ENCODE peak calls at places on chromosomes 11 and 22, in six cellular contexts. One of them, this sample, is unnamed.

GRCh38 chr11:57219021-57219627 is 17.9 kb downstream of the APLNR start:
- DNase-seq in upper lobe of left lung: no peak
- DNase-seq in spleen: no peak
- DNase-seq in transverse colon: no peak
- DNase-seq in HL-60: peak; percentile 5
- DNase-seq in GM23338: no peak
- DNase-seq in this sample: no peak

GRCh38 chr22:47194476-47195155 is 432.2 kb downstream of the TBC1D22A start:
- DNase-seq in upper lobe of left lung: no peak
- DNase-seq in spleen: peak; percentile 52
- DNase-seq in transverse colon: no peak
- DNase-seq in HL-60: no peak
- DNase-seq in GM23338: no peak
- DNase-seq in this sample: no peak

GRCh38 chr11:77710358-77710757 is 72.8 kb upstream of the CLNS1A start:
- DNase-seq in upper lobe of left lung: no peak
- DNase-seq in spleen: no peak
- DNase-seq in transverse colon: no peak
- DNase-seq in HL-60: no peak
- DNase-seq in GM23338: no peak
- DNase-seq in this sample: no peak

GRCh38 chr11:59713745-59714144 is at the start of gene OR10V1:
- DNase-seq in upper lobe of left lung: no peak
- DNase-seq in spleen: no peak
- DNase-seq in transverse colon: no peak
- DNase-seq in HL-60: no peak
- DNase-seq in GM23338: no peak
- DNase-seq in this sample: no peak

GRCh38 chr11:121626507-121626875 is 173.7 kb upstream of the SORL1-AS1 start:
- DNase-seq in upper lobe of left lung: no peak
- DNase-seq in spleen: no peak
- DNase-seq in transverse colon: no peak
- DNase-seq in HL-60: no peak
- DNase-seq in GM23338: no peak
- DNase-seq in this sample: no peak

GRCh38 chr22:47095395-47096122 is 333.1 kb downstream of the TBC1D22A start:
- DNase-seq in upper lobe of left lung: no peak
- DNase-seq in spleen: no peak
- DNase-seq in transverse colon: no peak
- DNase-seq in HL-60: no peak
- DNase-seq in GM23338: no peak
- DNase-seq in this sample: no peak

GRCh38 chr11:12842933-12843636 is 166.0 kb upstream of the RASSF10 start:
- DNase-seq in upper lobe of left lung: no peak
- DNase-seq in spleen: no peak
- DNase-seq in transverse colon: no peak
- DNase-seq in HL-60: no peak
- DNase-seq in GM23338: no peak
- DNase-seq in this sample: no peak

GRCh38 chr22:26707581-26707980 is 50.2 kb downstream of the MIAT start:
- DNase-seq in upper lobe of left lung: no peak
- DNase-seq in spleen: no peak
- DNase-seq in transverse colon: no peak
- DNase-seq in HL-60: no peak
- DNase-seq in GM23338: no peak
- DNase-seq in this sample: no peak

GRCh38 chr11:125591659-125592304 is 870 bp upstream of the STT3A start:
- DNase-seq in upper lobe of left lung: peak; percentile 33
- DNase-seq in spleen: peak; percentile 90
- DNase-seq in transverse colon: peak; percentile 37
- DNase-seq in HL-60: no peak
- DNase-seq in GM23338: peak; percentile 54
- DNase-seq in this sample: no peak

GRCh38 chr22:20807315-20807752 is 33.4 kb downstream of the SERPIND1 start:
- DNase-seq in upper lobe of left lung: no peak
- DNase-seq in spleen: no peak
- DNase-seq in transverse colon: no peak
- DNase-seq in HL-60: peak; percentile 51
- DNase-seq in GM23338: no peak
- DNase-seq in this sample: no peak

GRCh38 chr11:65859134-65859811 is 960 bp upstream of the MUS81 start:
- DNase-seq in upper lobe of left lung: peak; percentile 100
- DNase-seq in spleen: peak; percentile 100
- DNase-seq in transverse colon: peak; percentile 99
- DNase-seq in HL-60: peak; percentile 98
- DNase-seq in GM23338: peak; percentile 100
- DNase-seq in this sample: peak; percentile 76

GRCh38 chr11:12177739-12178338 is 67.4 kb downstream of the MICAL2 start:
- DNase-seq in upper lobe of left lung: peak; percentile 55
- DNase-seq in spleen: no peak
- DNase-seq in transverse colon: no peak
- DNase-seq in HL-60: no peak
- DNase-seq in GM23338: no peak
- DNase-seq in this sample: no peak

GRCh38 chr22:23533328-23533762 is 46.7 kb downstream of the IGLL1 start:
- DNase-seq in upper lobe of left lung: no peak
- DNase-seq in spleen: peak; percentile 74
- DNase-seq in transverse colon: no peak
- DNase-seq in HL-60: no peak
- DNase-seq in GM23338: peak; percentile 91
- DNase-seq in this sample: no peak

GRCh38 chr11:115503083-115503885 is 931 bp downstream of the CADM1 start:
- DNase-seq in upper lobe of left lung: peak; percentile 76
- DNase-seq in spleen: peak; percentile 81
- DNase-seq in transverse colon: peak; percentile 61
- DNase-seq in HL-60: no peak
- DNase-seq in GM23338: peak; percentile 71
- DNase-seq in this sample: no peak

GRCh38 chr22:30007361-30007760 is 72.9 kb upstream of the HORMAD2 start:
- DNase-seq in upper lobe of left lung: no peak
- DNase-seq in spleen: no peak
- DNase-seq in transverse colon: no peak
- DNase-seq in HL-60: no peak
- DNase-seq in GM23338: no peak
- DNase-seq in this sample: no peak

GRCh38 chr22:48635825-48636224 is 1191.8 kb downstream of the BRD1 start:
- DNase-seq in upper lobe of left lung: no peak
- DNase-seq in spleen: no peak
- DNase-seq in transverse colon: peak; percentile 24
- DNase-seq in HL-60: no peak
- DNase-seq in GM23338: no peak
- DNase-seq in this sample: no peak

GRCh38 chr22:19173047-19174035 is 5.2 kb downstream of the SLC25A1 start:
- DNase-seq in upper lobe of left lung: no peak
- DNase-seq in spleen: peak; percentile 74
- DNase-seq in transverse colon: peak; percentile 73
- DNase-seq in HL-60: no peak
- DNase-seq in GM23338: no peak
- DNase-seq in this sample: no peak

GRCh38 chr11:34124885-34125668 is 19.6 kb downstream of the NAT10 start:
- DNase-seq in upper lobe of left lung: no peak
- DNase-seq in spleen: no peak
- DNase-seq in transverse colon: no peak
- DNase-seq in HL-60: no peak
- DNase-seq in GM23338: no peak
- DNase-seq in this sample: no peak

GRCh38 chr11:27451528-27451927 is 21.1 kb downstream of the LGR4 start:
- DNase-seq in upper lobe of left lung: no peak
- DNase-seq in spleen: no peak
- DNase-seq in transverse colon: no peak
- DNase-seq in HL-60: no peak
- DNase-seq in GM23338: no peak
- DNase-seq in this sample: no peak

GRCh38 chr11:102284008-102284407 is 33.3 kb upstream of the BIRC3 start:
- DNase-seq in upper lobe of left lung: no peak
- DNase-seq in spleen: no peak
- DNase-seq in transverse colon: no peak
- DNase-seq in HL-60: no peak
- DNase-seq in GM23338: no peak
- DNase-seq in this sample: no peak

GRCh38 chr11:102283088-102283487 is 34.2 kb upstream of the BIRC3 start:
- DNase-seq in upper lobe of left lung: no peak
- DNase-seq in spleen: no peak
- DNase-seq in transverse colon: no peak
- DNase-seq in HL-60: no peak
- DNase-seq in GM23338: no peak
- DNase-seq in this sample: no peak

GRCh38 chr11:102276302-102277182 is 40.7 kb upstream of the BIRC3 start:
- DNase-seq in upper lobe of left lung: no peak
- DNase-seq in spleen: no peak
- DNase-seq in transverse colon: no peak
- DNase-seq in HL-60: no peak
- DNase-seq in GM23338: no peak
- DNase-seq in this sample: no peak

GRCh38 chr11:102280237-102280833 is 36.9 kb upstream of the BIRC3 start:
- DNase-seq in upper lobe of left lung: no peak
- DNase-seq in spleen: no peak
- DNase-seq in transverse colon: peak; percentile 37
- DNase-seq in HL-60: no peak
- DNase-seq in GM23338: peak; percentile 36
- DNase-seq in this sample: no peak

GRCh38 chr11:102279641-102280170 is 37.6 kb upstream of the BIRC3 start:
- DNase-seq in upper lobe of left lung: no peak
- DNase-seq in spleen: no peak
- DNase-seq in transverse colon: peak; percentile 39
- DNase-seq in HL-60: no peak
- DNase-seq in GM23338: peak; percentile 38
- DNase-seq in this sample: no peak
- TF ChIP-seq POLR2AphosphoS5 in upper lobe of left lung: no peak
- TF ChIP-seq POLR2AphosphoS5 in spleen: no peak
- TF ChIP-seq POLR2AphosphoS5 in transverse colon: no peak
- TF ChIP-seq POLR2AphosphoS5 in HL-60: no peak
- TF ChIP-seq POLR2AphosphoS5 in GM23338: no peak
- TF ChIP-seq POLR2AphosphoS5 in this sample: no peak

GRCh38 chr22:27892064-27892463 is 27.0 kb downstream of the PITPNB start:
- DNase-seq in upper lobe of left lung: no peak
- DNase-seq in spleen: no peak
- DNase-seq in transverse colon: no peak
- DNase-seq in HL-60: no peak
- DNase-seq in GM23338: no peak
- DNase-seq in this sample: no peak

GRCh38 chr22:27900153-27900552 is 18.9 kb downstream of the PITPNB start:
- DNase-seq in upper lobe of left lung: no peak
- DNase-seq in spleen: no peak
- DNase-seq in transverse colon: no peak
- DNase-seq in HL-60: no peak
- DNase-seq in GM23338: no peak
- DNase-seq in this sample: no peak

GRCh38 chr22:27896251-27896650 is 22.8 kb downstream of the PITPNB start:
- DNase-seq in upper lobe of left lung: no peak
- DNase-seq in spleen: no peak
- DNase-seq in transverse colon: peak; percentile 30
- DNase-seq in HL-60: no peak
- DNase-seq in GM23338: no peak
- DNase-seq in this sample: no peak

GRCh38 chr22:27892811-27893210 is 26.2 kb downstream of the PITPNB start:
- DNase-seq in upper lobe of left lung: no peak
- DNase-seq in spleen: no peak
- DNase-seq in transverse colon: no peak
- DNase-seq in HL-60: no peak
- DNase-seq in GM23338: no peak
- DNase-seq in this sample: no peak

GRCh38 chr22:27895600-27895999 is 23.5 kb downstream of the PITPNB start:
- DNase-seq in upper lobe of left lung: no peak
- DNase-seq in spleen: no peak
- DNase-seq in transverse colon: no peak
- DNase-seq in HL-60: no peak
- DNase-seq in GM23338: no peak
- DNase-seq in this sample: no peak
- H3K27ac ChIP-seq in upper lobe of left lung: no peak overlapping the region
- H3K27ac ChIP-seq in spleen: no peak overlapping the region
- H3K27ac ChIP-seq in transverse colon: no peak overlapping the region
- H3K27ac ChIP-seq in HL-60: no peak overlapping the region
- H3K27ac ChIP-seq in GM23338: no peak overlapping the region
- H3K27ac ChIP-seq in this sample: no peak overlapping the region

DNA sequence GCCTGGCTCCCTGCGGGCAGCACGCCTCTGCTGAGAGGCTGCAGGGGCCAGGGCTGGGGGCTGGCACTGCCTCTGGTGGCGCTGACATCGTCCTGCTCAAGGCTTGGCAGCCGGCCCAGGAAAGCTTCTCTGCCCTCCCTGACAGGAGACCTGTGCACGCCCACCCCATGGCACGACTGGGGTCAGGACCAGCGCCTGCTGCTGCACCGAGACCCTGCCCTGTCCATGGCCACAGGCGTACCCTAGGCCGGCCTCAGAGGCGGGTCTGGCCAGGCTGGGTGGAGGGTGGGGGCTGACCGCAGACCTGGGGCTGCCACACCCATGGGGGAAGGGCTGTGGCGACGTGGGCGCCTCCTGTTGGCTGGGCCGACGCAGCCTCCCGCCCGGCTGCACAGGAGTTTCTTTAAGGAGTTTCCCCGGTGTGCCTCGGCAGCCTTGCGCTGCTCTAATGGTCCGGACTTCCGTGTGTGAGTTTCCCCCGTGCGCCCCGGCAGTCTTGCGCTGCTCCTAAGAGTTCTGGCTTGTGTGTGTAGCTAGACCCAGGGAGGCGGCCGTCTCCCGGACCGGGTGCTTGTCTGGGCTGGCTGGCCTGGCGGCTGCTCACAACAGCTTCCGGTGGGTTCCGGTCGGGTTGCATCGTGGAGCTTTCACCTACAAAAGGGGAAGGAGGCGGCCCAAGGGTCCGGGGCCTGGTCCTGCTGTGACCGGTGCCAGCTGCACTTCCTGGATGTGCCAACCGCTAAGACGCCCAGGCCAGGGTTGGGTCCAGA is 4.7 kb downstream of the TRABD start:
- DNase-seq in upper lobe of left lung: peak; percentile 93
- DNase-seq in spleen: peak; percentile 99
- DNase-seq in transverse colon: peak; percentile 91
- DNase-seq in HL-60: peak; percentile 89
- DNase-seq in GM23338: peak; percentile 81
- DNase-seq in this sample: no peak
- TF ChIP-seq POLR2AphosphoS5 in upper lobe of left lung: peak; percentile 88
- TF ChIP-seq POLR2AphosphoS5 in spleen: peak; percentile 90
- TF ChIP-seq POLR2AphosphoS5 in transverse colon: peak; percentile 36
- TF ChIP-seq POLR2AphosphoS5 in HL-60: no peak
- TF ChIP-seq POLR2AphosphoS5 in GM23338: no peak
- TF ChIP-seq POLR2AphosphoS5 in this sample: peak; percentile 18

DNA sequence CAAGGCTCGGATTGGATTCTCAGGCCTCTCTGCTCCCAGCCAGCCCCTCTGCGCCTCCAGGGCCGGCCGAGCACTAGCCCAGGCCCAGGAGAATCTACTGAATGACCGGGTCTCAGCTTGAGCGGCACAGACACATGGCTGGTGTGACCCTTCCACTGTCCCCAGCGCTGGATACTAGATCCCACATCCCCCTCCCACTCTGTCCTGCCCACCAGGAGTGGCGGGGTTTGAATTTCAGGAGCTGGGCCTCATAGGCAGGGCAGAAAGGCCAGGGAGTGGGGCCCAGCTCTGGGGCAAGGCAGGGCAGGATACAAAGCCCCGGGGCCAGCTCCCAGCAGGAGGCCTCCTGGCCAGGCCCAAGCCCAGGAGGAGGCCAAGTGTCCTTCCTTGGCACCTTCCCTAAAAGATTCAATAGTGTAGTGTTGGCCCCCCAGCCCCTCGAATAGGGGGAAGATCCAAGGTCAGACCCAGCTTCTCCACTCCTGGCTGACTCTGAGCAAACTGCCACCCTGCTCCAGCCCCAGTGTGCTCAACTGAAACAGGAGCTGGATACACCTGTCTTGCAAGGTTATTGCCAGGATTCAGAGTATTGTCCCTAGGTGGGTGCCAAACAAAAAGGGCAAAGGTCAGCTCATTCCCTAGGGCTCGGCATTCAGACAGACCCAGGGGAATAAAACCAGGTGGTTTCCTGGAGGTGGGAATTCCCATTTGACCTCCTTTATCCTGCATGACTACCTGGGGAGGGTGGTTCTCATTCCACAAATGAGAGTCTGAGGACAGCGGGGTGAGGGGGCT is 22.5 kb upstream of the TCF20 start:
- DNase-seq in upper lobe of left lung: no peak
- DNase-seq in spleen: no peak
- DNase-seq in transverse colon: peak; percentile 64
- DNase-seq in HL-60: no peak
- DNase-seq in GM23338: no peak
- DNase-seq in this sample: no peak
- H3K27ac ChIP-seq in upper lobe of left lung: no peak overlapping the region
- H3K27ac ChIP-seq in spleen: no peak overlapping the region
- H3K27ac ChIP-seq in transverse colon: no peak overlapping the region
- H3K27ac ChIP-seq in HL-60: no peak overlapping the region
- H3K27ac ChIP-seq in GM23338: no peak overlapping the region
- H3K27ac ChIP-seq in this sample: no peak overlapping the region